ENCODE peak calls at places on chromosomes 7 and 10, in five cellular contexts. One of them, this sample, is unnamed.

GRCh38 chr10:100529473-100530298 is at the start of gene NDUFB8:
- DNase-seq in NCI-H510A: peak; percentile 71
- DNase-seq in T-helper 9 cell: peak; percentile 77
- DNase-seq in NCI-H1105: peak; percentile 61
- DNase-seq in heart left ventricle: peak; percentile 92
- DNase-seq in this sample: peak; percentile 65

GRCh38 chr7:14195079-14195478 is 205.6 kb upstream of the ETV1 start:
- DNase-seq in NCI-H510A: no peak
- DNase-seq in T-helper 9 cell: no peak
- DNase-seq in NCI-H1105: no peak
- DNase-seq in heart left ventricle: no peak
- DNase-seq in this sample: peak; percentile 24

GRCh38 chr7:127667017-127667670 is 15.2 kb downstream of the SND1 start:
- DNase-seq in NCI-H510A: no peak
- DNase-seq in T-helper 9 cell: no peak
- DNase-seq in NCI-H1105: no peak
- DNase-seq in heart left ventricle: no peak
- DNase-seq in this sample: peak; percentile 60

GRCh38 chr7:74544706-74545469 is 91.2 kb downstream of the GTF2IRD1 start:
- DNase-seq in NCI-H510A: no peak
- DNase-seq in T-helper 9 cell: no peak
- DNase-seq in NCI-H1105: no peak
- DNase-seq in heart left ventricle: no peak
- DNase-seq in this sample: peak; percentile 62

GRCh38 chr10:86692023-86692514 is 23.8 kb downstream of the LDB3 start:
- DNase-seq in NCI-H510A: no peak
- DNase-seq in T-helper 9 cell: no peak
- DNase-seq in NCI-H1105: no peak
- DNase-seq in heart left ventricle: no peak
- DNase-seq in this sample: no peak

GRCh38 chr7:37943905-37944736 is 23.7 kb downstream of the EPDR1 start:
- DNase-seq in NCI-H510A: no peak
- DNase-seq in T-helper 9 cell: no peak
- DNase-seq in NCI-H1105: no peak
- DNase-seq in heart left ventricle: no peak
- DNase-seq in this sample: peak; percentile 10

GRCh38 chr10:8365935-8366911 is 311.7 kb downstream of the GATA3 start:
- DNase-seq in NCI-H510A: no peak
- DNase-seq in T-helper 9 cell: peak; percentile 35
- DNase-seq in NCI-H1105: no peak
- DNase-seq in heart left ventricle: no peak
- DNase-seq in this sample: peak; percentile 98

GRCh38 chr7:24842449-24843241 is 85.4 kb upstream of the GSDME start:
- DNase-seq in NCI-H510A: no peak
- DNase-seq in T-helper 9 cell: no peak
- DNase-seq in NCI-H1105: no peak
- DNase-seq in heart left ventricle: no peak
- DNase-seq in this sample: no peak

GRCh38 chr7:2203551-2204300 is 29.0 kb downstream of the MAD1L1 start:
- DNase-seq in NCI-H510A: no peak
- DNase-seq in T-helper 9 cell: no peak
- DNase-seq in NCI-H1105: no peak
- DNase-seq in heart left ventricle: no peak
- DNase-seq in this sample: no peak

GRCh38 chr10:72733989-72734388 is 42.0 kb downstream of the MCU start:
- DNase-seq in NCI-H510A: no peak
- DNase-seq in T-helper 9 cell: no peak
- DNase-seq in NCI-H1105: no peak
- DNase-seq in heart left ventricle: no peak
- DNase-seq in this sample: no peak

GRCh38 chr10:6838118-6838517 is 258.0 kb upstream of the PRKCQ start:
- DNase-seq in NCI-H510A: no peak
- DNase-seq in T-helper 9 cell: no peak
- DNase-seq in NCI-H1105: no peak
- DNase-seq in heart left ventricle: no peak
- DNase-seq in this sample: no peak

GRCh38 chr10:43193496-43194080 is 55.3 kb downstream of the CSGALNACT2 start:
- DNase-seq in NCI-H510A: no peak
- DNase-seq in T-helper 9 cell: no peak
- DNase-seq in NCI-H1105: no peak
- DNase-seq in heart left ventricle: no peak
- DNase-seq in this sample: no peak